ENCODE peak calls at places on chromosomes 5 and 9, in four cellular contexts. P is neural progenitor cell, X is adrenal gland, B is HepG2. E is an unnamed sample.
A peak's percentile ranks its signal among the peaks of the same experiment; 100 is the strongest.

GRCh38 chr5:79842006-79842881 is 148.8 kb downstream of the MTX3 start:
- DNase-seq in X (no peak), P (no peak), B (no peak), E (no peak)

GRCh38 chr5:72293495-72294055 is 26.5 kb downstream of the MRPS27 start:
- DNase-seq in B (no peak), P (no peak), X (no peak), E (no peak)

GRCh38 chr9:84343111-84343521 is 2.6 kb upstream of the SLC28A3 start:
- DNase-seq in P (no peak), X (no peak), B (no peak), E (peak; percentile 84)

GRCh38 chr9:26673276-26673675 is 219.3 kb downstream of the CAAP1 start:
- DNase-seq in B (no peak), X (no peak), P (no peak), E (no peak)

GRCh38 chr5:143682221-143682620 is 129.7 kb upstream of the HMHB1 start:
- DNase-seq in X (no peak), P (no peak), B (no peak), E (peak; percentile 40)

GRCh38 chr5:79924936-79925893 is 65.8 kb downstream of the MTX3 start:
- DNase-seq in X (no peak), B (no peak), P (peak; percentile 65), E (peak; percentile 4)

GRCh38 chr9:35481347-35481975 is 8.4 kb upstream of the RUSC2 start:
- DNase-seq in P (peak; percentile 35), B (peak; percentile 54), X (peak; percentile 82), E (peak; percentile 52)

GRCh38 chr5:81183811-81184748 is 49.0 kb upstream of the CKMT2 start:
- DNase-seq in X (no peak), P (no peak), B (no peak), E (no peak)

GRCh38 chr5:91277840-91278239 is 105.3 kb downstream of the ARRDC3 start:
- DNase-seq in P (no peak), B (no peak), X (no peak), E (no peak)

GRCh38 chr5:94893404-94894145 is 275.1 kb downstream of the SLF1 start:
- DNase-seq in P (peak; percentile 61), B (no peak), X (no peak), E (peak; percentile 28)

GRCh38 chr9:84669008-84669292 is 579 bp upstream of the NTRK2 start:
- DNase-seq in B (no peak), P (no peak), X (no peak), E (no peak)

GRCh38 chr9:107907715-107908114 is 418.1 kb upstream of the KLF4 start:
- DNase-seq in B (no peak), P (no peak), X (no peak), E (no peak)

GRCh38 chr5:74316064-74316586 is 324.4 kb downstream of the ENC1 start:
- DNase-seq in P (peak; percentile 8), B (peak; percentile 15), X (peak; percentile 82), E (peak; percentile 81)

GRCh38 chr9:87798276-87798833 is 72.4 kb downstream of the CTSL start:
- DNase-seq in X (no peak), B (no peak), P (no peak), E (no peak)

GRCh38 chr5:79975422-79975821 is 15.6 kb downstream of the MTX3 start:
- DNase-seq in X (no peak), B (no peak), P (no peak), E (no peak)

GRCh38 chr9:94057918-94058317 is 26.3 kb upstream of the PTPDC1 start:
- DNase-seq in X (no peak), B (no peak), P (no peak), E (no peak)

GRCh38 chr5:126814721-126815404 is 37.9 kb downstream of the LMNB1 start:
- DNase-seq in P (no peak), B (no peak), X (no peak), E (peak; percentile 64)
- H3K27ac ChIP-seq in P (no peak overlapping the region), B (no peak overlapping the region), X (no peak overlapping the region), E (no peak overlapping the region)

DNA sequence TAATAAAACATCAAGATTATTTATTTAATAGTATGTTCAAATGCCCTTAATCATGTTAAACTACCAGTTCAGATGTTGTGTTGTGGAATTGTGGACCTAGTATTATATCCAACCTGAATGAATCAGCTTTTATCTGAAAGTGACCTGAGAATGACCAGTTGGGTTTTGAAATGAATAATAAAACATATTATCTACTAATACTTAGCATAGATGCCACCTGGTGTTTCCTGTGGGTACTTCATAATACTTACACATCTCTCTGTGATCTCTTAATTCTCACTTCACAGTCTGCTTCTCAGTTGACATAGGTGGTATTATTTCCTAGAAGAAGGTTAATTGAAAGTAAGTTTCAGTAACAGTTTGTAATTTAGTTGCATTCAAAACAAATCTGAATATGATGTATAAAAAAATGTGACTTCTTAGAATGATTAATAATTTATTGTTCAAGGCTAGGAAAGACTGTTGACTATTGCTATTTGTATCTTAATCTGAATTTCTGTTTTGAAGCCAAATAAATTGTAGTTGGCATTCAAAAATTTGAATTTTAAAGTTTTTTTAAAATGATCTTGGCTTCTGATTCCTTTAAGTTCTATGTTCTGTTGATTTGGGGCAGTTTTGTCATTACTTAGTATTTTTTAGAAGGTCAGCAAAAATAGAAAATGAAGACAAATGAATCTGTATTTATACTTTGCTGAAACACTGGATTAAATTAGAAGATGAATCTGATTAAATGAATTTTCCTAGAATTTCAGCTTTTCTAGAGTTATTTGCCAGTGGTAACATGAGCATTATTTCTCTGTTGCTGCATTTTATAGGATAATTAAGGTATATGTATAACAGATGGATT is 48.2 kb downstream of the KIF2A start:
- DNase-seq in P (peak; percentile 44), B (peak; percentile 51), X (no peak), E (peak; percentile 70)
- H3K36me3 ChIP-seq in P (peaks cover 29% of the 10 kb centered on the region), B (peaks cover 15% of the 10 kb centered on the region), X (peaks cover 33% of the 10 kb centered on the region), E (peaks cover 42% of the 10 kb centered on the region)

DNA sequence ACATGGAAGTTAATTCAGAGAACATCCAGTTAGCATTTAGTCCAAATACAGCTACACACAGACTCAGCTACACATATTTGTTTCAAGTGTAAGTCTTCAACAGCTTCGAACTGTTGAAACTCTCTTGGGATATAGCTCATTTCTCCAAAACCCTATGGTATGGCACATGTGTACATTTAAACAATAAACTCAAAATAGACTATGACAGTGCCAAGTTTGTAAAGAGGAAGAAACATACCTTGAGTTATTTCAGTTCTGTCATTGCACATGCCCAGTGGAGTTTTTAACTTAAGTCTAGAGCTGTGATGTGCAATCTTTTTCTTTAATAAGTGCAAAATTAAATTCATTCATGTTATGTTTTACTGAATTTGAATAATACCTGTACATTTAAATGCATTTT is 155.1 kb upstream of the RAI14 start:
- DNase-seq in B (no peak), P (no peak), X (no peak), E (no peak)
- H3K27ac ChIP-seq in B (no peak overlapping the region), P (no peak overlapping the region), X (no peak overlapping the region), E (no peak overlapping the region)

GRCh38 chr5:139600336-139600949 is 39.3 kb downstream of the UBE2D2 start:
- DNase-seq in P (no peak), B (no peak), X (peak; percentile 42), E (no peak)

GRCh38 chr5:139605887-139606286 is 42.3 kb upstream of the CXXC5 start:
- DNase-seq in P (no peak), B (no peak), X (no peak), E (no peak)

GRCh38 chr5:139597134-139597533 is 36.0 kb downstream of the UBE2D2 start:
- DNase-seq in P (no peak), X (no peak), B (no peak), E (no peak)

GRCh38 chr5:139601429-139601828 is 40.3 kb downstream of the UBE2D2 start:
- DNase-seq in P (no peak), X (peak; percentile 43), B (no peak), E (no peak)
- H3K36me3 ChIP-seq in P (peaks cover 5% of the 10 kb centered on the region), X (peaks cover 33% of the 10 kb centered on the region), B (peaks cover 32% of the 10 kb centered on the region), E (peaks cover 36% of the 10 kb centered on the region)

GRCh38 chr5:88886252-88886651 is 3.3 kb upstream of the MEF2C start:
- DNase-seq in X (no peak), B (no peak), P (no peak), E (no peak)
- H3K27ac ChIP-seq in X (peak overlapping the region; percentile 64), B (no peak overlapping the region), P (no peak overlapping the region), E (peak overlapping the region; percentile 24)

GRCh38 chr5:138024117-138024516 is 8.8 kb downstream of the FAM13B start:
- DNase-seq in B (no peak), X (no peak), P (no peak), E (no peak)

GRCh38 chr5:138021771-138022170 is 11.1 kb downstream of the FAM13B start:
- DNase-seq in P (no peak), X (no peak), B (no peak), E (no peak)

GRCh38 chr5:138022912-138023311 is 10.0 kb downstream of the FAM13B start:
- DNase-seq in B (no peak), P (no peak), X (no peak), E (no peak)

GRCh38 chr5:138018844-138019243 is 14.0 kb downstream of the FAM13B start:
- DNase-seq in P (no peak), X (no peak), B (peak; percentile 84), E (no peak)
- H3K36me3 ChIP-seq in P (peaks cover 16% of the 10 kb centered on the region), X (peaks cover 41% of the 10 kb centered on the region), B (peaks cover 33% of the 10 kb centered on the region), E (peaks cover 39% of the 10 kb centered on the region)

DNA sequence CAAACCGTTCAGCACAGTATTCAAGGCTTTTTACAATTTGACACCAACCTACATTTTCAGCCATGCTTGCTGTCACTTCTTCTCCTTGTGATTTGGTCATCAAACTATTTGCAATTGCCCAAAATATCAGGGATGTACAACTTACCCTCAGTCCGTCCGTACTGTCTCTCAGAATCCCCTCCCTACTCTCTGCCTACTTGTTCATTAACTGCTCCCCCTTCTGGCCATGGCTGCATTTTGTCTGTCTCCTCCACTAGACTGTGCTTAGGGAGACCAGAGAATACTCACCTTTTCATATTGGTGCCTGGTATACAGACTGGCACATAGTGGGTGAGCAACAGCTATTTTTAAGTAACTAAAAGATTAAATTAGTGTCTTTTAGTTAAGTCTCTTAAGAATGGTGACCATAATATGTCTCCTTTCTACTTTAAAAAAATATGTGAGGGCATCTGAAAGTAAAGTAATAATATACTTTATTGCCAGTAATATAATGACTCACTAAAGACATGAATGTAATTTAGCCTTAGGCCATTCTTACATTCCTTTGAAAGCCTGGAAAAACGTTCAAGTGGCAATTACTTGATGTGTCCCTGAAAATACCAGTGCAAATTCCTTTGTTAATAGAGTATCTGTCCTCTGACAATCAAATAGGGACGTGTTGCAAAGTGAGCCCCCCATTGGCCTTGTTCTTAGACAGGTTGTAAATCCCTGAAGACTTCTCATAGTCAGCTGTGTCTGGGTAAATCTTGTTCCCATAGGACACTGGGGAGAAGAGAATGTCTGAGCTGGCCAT is 27.8 kb downstream of the PRLR start:
- DNase-seq in P (peak; percentile 74), X (peak; percentile 66), B (peak; percentile 70), E (peak; percentile 57)
- H3K27ac ChIP-seq in P (no peak overlapping the region), X (no peak overlapping the region), B (no peak overlapping the region), E (no peak overlapping the region)

GRCh38 chr9:112232233-112232632 is 57.1 kb upstream of the SUSD1 start:
- DNase-seq in B (no peak), P (no peak), X (no peak), E (no peak)
- H3K36me3 ChIP-seq in B (peaks cover 32% of the 10 kb centered on the region), P (no peaks in the 10 kb centered on the region), X (peaks cover 3% of the 10 kb centered on the region), E (peaks cover 8% of the 10 kb centered on the region)

E was measured in cardiac muscle cell.